ENCODE peak calls at places on chromosomes 2 and 18, in four cellular contexts. One of them, this sample, is unnamed. For H3K4me1, the result is how much of the 10 kb centered on the place peaks cover.

GRCh38 chr2:197897944-197898678 is 93.7 kb downstream of the PLCL1 start:
- DNase-seq in CD4-positive, alpha-beta memory T cell: no peak
- DNase-seq in mucosa of descending colon: no peak
- DNase-seq in HepG2: no peak
- DNase-seq in this sample: no peak

GRCh38 chr2:9593936-9594335 is 36.9 kb downstream of the YWHAQ start:
- DNase-seq in CD4-positive, alpha-beta memory T cell: no peak
- DNase-seq in mucosa of descending colon: no peak
- DNase-seq in HepG2: no peak
- DNase-seq in this sample: no peak

GRCh38 chr18:13545514-13545913 is 180.8 kb downstream of the FAM210A start:
- DNase-seq in mucosa of descending colon: no peak
- DNase-seq in HepG2: no peak
- DNase-seq in CD4-positive, alpha-beta memory T cell: no peak
- DNase-seq in this sample: no peak

GRCh38 chr2:194826241-194826640 is 830.8 kb upstream of the SLC39A10 start:
- DNase-seq in HepG2: no peak
- DNase-seq in CD4-positive, alpha-beta memory T cell: no peak
- DNase-seq in mucosa of descending colon: no peak
- DNase-seq in this sample: no peak

GRCh38 chr18:13221821-13222220 is 3.3 kb downstream of the LDLRAD4 start:
- DNase-seq in CD4-positive, alpha-beta memory T cell: no peak
- DNase-seq in HepG2: no peak
- DNase-seq in mucosa of descending colon: peak
- DNase-seq in this sample: no peak

GRCh38 chr2:190744041-190744440 is 95.2 kb downstream of the NAB1 start:
- DNase-seq in CD4-positive, alpha-beta memory T cell: no peak
- DNase-seq in HepG2: no peak
- DNase-seq in mucosa of descending colon: no peak
- DNase-seq in this sample: no peak

GRCh38 chr2:102783506-102784189 is 21.8 kb downstream of the TMEM182 start:
- DNase-seq in mucosa of descending colon: no peak
- DNase-seq in CD4-positive, alpha-beta memory T cell: no peak
- DNase-seq in HepG2: no peak
- DNase-seq in this sample: no peak

GRCh38 chr18:36633961-36634412 is 194.8 kb downstream of the TPGS2 start:
- DNase-seq in HepG2: no peak
- DNase-seq in mucosa of descending colon: no peak
- DNase-seq in CD4-positive, alpha-beta memory T cell: no peak
- DNase-seq in this sample: no peak

GRCh38 chr18:63427566-63427965 is 5.3 kb upstream of the VPS4B start:
- DNase-seq in CD4-positive, alpha-beta memory T cell: no peak
- DNase-seq in HepG2: no peak
- DNase-seq in mucosa of descending colon: peak
- DNase-seq in this sample: no peak

GRCh38 chr2:169860149-169860548 is 32.9 kb downstream of the UBR3 start:
- DNase-seq in HepG2: no peak
- DNase-seq in CD4-positive, alpha-beta memory T cell: no peak
- DNase-seq in mucosa of descending colon: no peak
- DNase-seq in this sample: no peak

GRCh38 chr2:11213090-11213638 is 57.9 kb downstream of the SLC66A3 start:
- DNase-seq in CD4-positive, alpha-beta memory T cell: no peak
- DNase-seq in HepG2: no peak
- DNase-seq in mucosa of descending colon: no peak
- DNase-seq in this sample: no peak

GRCh38 chr2:2708575-2708974 is 377.5 kb upstream of the MYT1L start:
- DNase-seq in HepG2: no peak
- DNase-seq in mucosa of descending colon: no peak
- DNase-seq in CD4-positive, alpha-beta memory T cell: no peak
- DNase-seq in this sample: no peak

GRCh38 chr2:1784087-1784486 is 39.8 kb upstream of the PXDN start:
- DNase-seq in mucosa of descending colon: no peak
- DNase-seq in CD4-positive, alpha-beta memory T cell: no peak
- DNase-seq in HepG2: no peak
- DNase-seq in this sample: no peak

GRCh38 chr18:76823574-76823973 is 1.2 kb downstream of the ZNF236 start:
- DNase-seq in CD4-positive, alpha-beta memory T cell: no peak
- DNase-seq in mucosa of descending colon: peak
- DNase-seq in HepG2: no peak
- DNase-seq in this sample: no peak

GRCh38 chr2:157107877-157108276 is 149.6 kb upstream of the GALNT5 start:
- DNase-seq in CD4-positive, alpha-beta memory T cell: no peak
- DNase-seq in mucosa of descending colon: peak
- DNase-seq in HepG2: no peak
- DNase-seq in this sample: no peak

GRCh38 chr18:58268849-58269248 is 224.8 kb downstream of the NEDD4L start:
- DNase-seq in mucosa of descending colon: no peak
- DNase-seq in HepG2: no peak
- DNase-seq in CD4-positive, alpha-beta memory T cell: no peak
- DNase-seq in this sample: no peak

GRCh38 chr2:43526994-43527393 is 68.8 kb downstream of the THADA start:
- DNase-seq in mucosa of descending colon: no peak
- DNase-seq in HepG2: no peak
- DNase-seq in CD4-positive, alpha-beta memory T cell: no peak
- DNase-seq in this sample: no peak

GRCh38 chr2:42712934-42713333 is 51.0 kb downstream of the OXER1 start:
- DNase-seq in CD4-positive, alpha-beta memory T cell: no peak
- DNase-seq in HepG2: no peak
- DNase-seq in mucosa of descending colon: no peak
- DNase-seq in this sample: no peak

GRCh38 chr2:61255580-61256437 is 93.8 kb downstream of the C2orf74 start:
- DNase-seq in HepG2: peak
- DNase-seq in mucosa of descending colon: no peak
- DNase-seq in CD4-positive, alpha-beta memory T cell: no peak
- DNase-seq in this sample: no peak

GRCh38 chr2:9983413-9984216 is 32.1 kb downstream of the GRHL1 start:
- DNase-seq in CD4-positive, alpha-beta memory T cell: no peak
- DNase-seq in HepG2: no peak
- DNase-seq in mucosa of descending colon: no peak
- DNase-seq in this sample: no peak

GRCh38 chr2:142535311-142535710 is 342.2 kb upstream of the KYNU start:
- DNase-seq in HepG2: no peak
- DNase-seq in CD4-positive, alpha-beta memory T cell: no peak
- DNase-seq in mucosa of descending colon: no peak
- DNase-seq in this sample: no peak

GRCh38 chr2:230130668-230131364 is 62.1 kb upstream of the SLC16A14 start:
- DNase-seq in HepG2: peak
- DNase-seq in mucosa of descending colon: peak
- DNase-seq in CD4-positive, alpha-beta memory T cell: no peak
- DNase-seq in this sample: peak

GRCh38 chr2:160836755-160837154 is 323.5 kb upstream of the TANK start:
- DNase-seq in CD4-positive, alpha-beta memory T cell: no peak
- DNase-seq in HepG2: no peak
- DNase-seq in mucosa of descending colon: no peak
- DNase-seq in this sample: no peak

GRCh38 chr2:169928463-169928864 is 101.2 kb downstream of the UBR3 start:
- DNase-seq in CD4-positive, alpha-beta memory T cell: peak
- DNase-seq in mucosa of descending colon: peak
- DNase-seq in HepG2: peak
- DNase-seq in this sample: peak

GRCh38 chr2:18518116-18519111 is 42.0 kb downstream of the RDH14 start:
- DNase-seq in HepG2: peak
- DNase-seq in mucosa of descending colon: no peak
- DNase-seq in CD4-positive, alpha-beta memory T cell: no peak
- DNase-seq in this sample: no peak

GRCh38 chr2:90209806-90210205 is 1518.3 kb downstream of the RPIA start:
- DNase-seq in CD4-positive, alpha-beta memory T cell: no peak
- DNase-seq in HepG2: no peak
- DNase-seq in mucosa of descending colon: no peak
- DNase-seq in this sample: no peak

GRCh38 chr2:235579128-235579527 is 85.3 kb downstream of the AGAP1 start:
- DNase-seq in HepG2: peak
- DNase-seq in CD4-positive, alpha-beta memory T cell: no peak
- DNase-seq in mucosa of descending colon: no peak
- DNase-seq in this sample: no peak

GRCh38 chr2:96985181-96985580 is 1.2 kb downstream of the FAM178B start:
- DNase-seq in mucosa of descending colon: no peak
- DNase-seq in HepG2: no peak
- DNase-seq in CD4-positive, alpha-beta memory T cell: no peak
- DNase-seq in this sample: no peak

GRCh38 chr2:63698825-63699548 is 110.2 kb downstream of the MDH1 start:
- DNase-seq in CD4-positive, alpha-beta memory T cell: peak
- DNase-seq in mucosa of descending colon: peak
- DNase-seq in HepG2: peak
- DNase-seq in this sample: peak

GRCh38 chr2:129253461-129253812 is 726.0 kb upstream of the RAB6C start:
- DNase-seq in mucosa of descending colon: peak
- DNase-seq in CD4-positive, alpha-beta memory T cell: no peak
- DNase-seq in HepG2: no peak
- DNase-seq in this sample: no peak

GRCh38 chr2:105525201-105525600 is 126.3 kb upstream of the FHL2 start:
- DNase-seq in HepG2: no peak
- DNase-seq in mucosa of descending colon: no peak
- DNase-seq in CD4-positive, alpha-beta memory T cell: no peak
- DNase-seq in this sample: no peak

GRCh38 chr18:35535297-35535696 is 37.5 kb upstream of the INO80C start:
- DNase-seq in CD4-positive, alpha-beta memory T cell: no peak
- DNase-seq in mucosa of descending colon: no peak
- DNase-seq in HepG2: no peak
- DNase-seq in this sample: no peak

GRCh38 chr2:230961091-230961491 is 34.8 kb upstream of the SPATA3 start:
- DNase-seq in mucosa of descending colon: no peak
- DNase-seq in CD4-positive, alpha-beta memory T cell: no peak
- DNase-seq in HepG2: no peak
- DNase-seq in this sample: no peak

GRCh38 chr2:121237980-121238665 is 46.9 kb downstream of the TFCP2L1 start:
- DNase-seq in HepG2: no peak
- DNase-seq in mucosa of descending colon: no peak
- DNase-seq in CD4-positive, alpha-beta memory T cell: no peak
- DNase-seq in this sample: no peak

GRCh38 chr18:79394438-79395307 is 1.1 kb upstream of the NFATC1 start:
- DNase-seq in HepG2: no peak
- DNase-seq in mucosa of descending colon: no peak
- DNase-seq in CD4-positive, alpha-beta memory T cell: peak
- DNase-seq in this sample: no peak

GRCh38 chr2:102442967-102443828 is 20.2 kb downstream of the IL18RAP start:
- DNase-seq in mucosa of descending colon: peak
- DNase-seq in HepG2: peak
- DNase-seq in CD4-positive, alpha-beta memory T cell: peak
- DNase-seq in this sample: peak

GRCh38 chr2:96144481-96145027 is 686 bp downstream of the DUSP2 start:
- DNase-seq in CD4-positive, alpha-beta memory T cell: peak
- DNase-seq in mucosa of descending colon: peak
- DNase-seq in HepG2: no peak
- DNase-seq in this sample: no peak

DNA sequence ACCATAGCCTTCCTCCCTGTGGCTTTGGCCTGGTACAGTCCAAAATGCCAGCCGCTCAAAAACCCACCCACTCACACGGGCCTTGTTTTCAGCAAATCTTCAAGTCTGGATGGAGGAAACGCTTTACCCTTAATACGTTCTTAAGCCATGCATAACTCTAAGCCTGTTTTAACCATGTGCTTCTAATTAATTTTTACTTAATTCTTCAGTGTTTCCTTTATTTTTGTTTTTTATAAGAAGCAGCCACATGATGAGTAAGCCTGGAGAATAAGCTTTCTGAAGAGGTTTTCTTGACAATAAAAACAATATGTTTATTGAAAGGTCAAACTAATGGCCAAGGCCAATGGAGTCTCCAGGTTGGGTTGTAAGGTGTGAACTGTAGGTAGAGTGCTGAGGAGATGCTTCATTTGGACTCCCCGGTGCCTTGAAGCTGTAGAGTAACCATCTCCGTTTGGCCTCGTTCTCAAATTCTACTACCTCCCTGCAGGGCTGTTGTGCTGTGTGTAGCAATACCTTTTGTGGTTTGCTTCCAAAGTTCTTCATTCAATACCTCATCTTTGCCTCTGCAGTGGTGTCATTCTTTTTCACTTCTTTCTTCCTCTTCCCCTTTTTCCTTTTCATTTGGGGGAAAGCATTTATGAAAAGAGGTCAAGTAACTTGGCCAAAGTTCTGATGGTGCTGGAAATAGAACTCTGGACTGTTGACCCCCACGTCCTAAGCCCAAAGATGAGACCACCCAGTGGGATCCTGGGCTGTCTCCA is 113.7 kb downstream of the PRKCE start:
- DNase-seq in HepG2: no peak
- DNase-seq in CD4-positive, alpha-beta memory T cell: no peak
- DNase-seq in mucosa of descending colon: no peak
- DNase-seq in this sample: no peak
- H3K4me1 ChIP-seq in HepG2: under half
- H3K4me1 ChIP-seq in CD4-positive, alpha-beta memory T cell: under half
- H3K4me1 ChIP-seq in mucosa of descending colon: under half
- H3K4me1 ChIP-seq in this sample: under half

DNA sequence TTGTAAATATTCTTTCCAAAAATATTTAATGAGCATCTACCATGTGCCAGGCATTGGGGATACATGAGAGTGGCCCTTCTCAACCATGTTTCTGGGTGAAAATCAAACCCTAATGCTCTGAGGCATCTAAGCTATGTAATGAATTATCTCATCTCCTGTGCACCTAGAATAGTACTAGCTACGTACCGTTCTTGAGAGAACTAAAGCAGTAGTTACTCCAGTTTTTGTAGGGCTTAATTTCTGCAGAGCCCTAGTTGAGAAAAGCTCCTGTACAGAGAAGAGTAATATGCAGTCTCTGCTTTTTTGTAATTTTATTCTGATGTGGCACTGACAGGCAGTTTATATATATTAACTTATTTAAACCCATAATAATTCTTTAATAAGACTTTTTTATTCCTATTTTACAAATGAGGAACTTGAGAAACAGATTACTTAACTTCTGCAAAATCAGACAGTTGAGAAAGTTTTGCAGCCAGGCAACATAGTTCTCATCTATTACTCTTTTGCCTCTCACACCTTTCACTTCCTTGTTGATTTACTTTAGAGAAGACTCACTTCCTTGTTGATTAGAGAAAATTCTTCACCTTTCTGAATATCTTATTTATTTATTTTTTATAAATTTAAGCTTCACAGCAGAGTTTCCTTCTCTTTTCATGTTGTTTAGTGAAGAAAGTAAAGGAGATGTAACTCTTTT is 3.1 kb downstream of the SPOPL start:
- DNase-seq in HepG2: no peak
- DNase-seq in mucosa of descending colon: no peak
- DNase-seq in CD4-positive, alpha-beta memory T cell: no peak
- DNase-seq in this sample: no peak
- H3K4me3 ChIP-seq in HepG2: peak
- H3K4me3 ChIP-seq in mucosa of descending colon: no peak
- H3K4me3 ChIP-seq in CD4-positive, alpha-beta memory T cell: no peak
- H3K4me3 ChIP-seq in this sample: no peak

DNA sequence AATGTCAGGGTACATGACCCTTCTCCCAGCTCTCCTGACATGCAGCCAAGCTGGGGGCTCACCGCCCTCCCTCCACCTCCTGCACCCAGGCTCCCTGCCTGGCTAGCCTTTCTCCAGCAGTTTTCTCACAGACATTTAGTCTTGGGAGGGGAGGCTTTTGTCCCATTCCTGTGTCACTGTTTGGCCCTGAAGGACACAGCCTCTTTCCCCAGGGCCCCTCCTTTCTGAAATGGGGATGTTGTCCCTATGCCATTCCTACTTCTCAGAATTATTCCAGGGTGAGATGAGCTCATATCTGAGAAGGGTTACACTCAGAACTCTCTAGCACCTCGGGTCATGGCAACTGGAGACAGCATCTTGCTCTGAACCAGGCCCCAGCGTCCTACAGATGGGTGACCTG is 47.3 kb upstream of the MRPL33 start:
- DNase-seq in CD4-positive, alpha-beta memory T cell: no peak
- DNase-seq in HepG2: no peak
- DNase-seq in mucosa of descending colon: no peak
- DNase-seq in this sample: no peak
- H3K4me1 ChIP-seq in CD4-positive, alpha-beta memory T cell: under half
- H3K4me1 ChIP-seq in HepG2: half or more
- H3K4me1 ChIP-seq in mucosa of descending colon: under half
- H3K4me1 ChIP-seq in this sample: under half

GRCh38 chr2:126315840-126316239 is 340.1 kb upstream of the GYPC start:
- DNase-seq in HepG2: no peak
- DNase-seq in mucosa of descending colon: no peak
- DNase-seq in CD4-positive, alpha-beta memory T cell: no peak
- DNase-seq in this sample: no peak
- H3K4me3 ChIP-seq in HepG2: no peak
- H3K4me3 ChIP-seq in mucosa of descending colon: no peak
- H3K4me3 ChIP-seq in CD4-positive, alpha-beta memory T cell: no peak
- H3K4me3 ChIP-seq in this sample: no peak